ENCODE peak calls at places on chromosomes 6 and 20, in five cellular contexts. M is activated T-cell treated with anti-CD3 and anti-CD28 coated beads for 24 hours, Y is Ammon's horn, N is pulmonary artery endothelial cell, Z is aorta. H is an unnamed sample.
A peak's percentile ranks its signal among the peaks of the same experiment; 100 is the strongest.

GRCh38 chr20:24389686-24390085 is 79.7 kb upstream of the SYNDIG1 start:
- DNase-seq in M (no peak), Y (peak; percentile 81), N (no peak), Z (peak; percentile 72), H (no peak)

GRCh38 chr20:44109951-44110361 is 77.0 kb downstream of the JPH2 start:
- DNase-seq in M (no peak), Y (no peak), N (no peak), Z (no peak), H (no peak)

GRCh38 chr6:113530769-113531168 is 326.4 kb upstream of the MARCKS start:
- DNase-seq in M (no peak), Y (no peak), N (no peak), Z (no peak), H (peak; percentile 8)

GRCh38 chr20:58713801-58714339 is 21.3 kb downstream of the NPEPL1 start:
- DNase-seq in M (no peak), Y (no peak), N (no peak), Z (peak; percentile 45), H (no peak)

GRCh38 chr6:151481752-151482151 is 12.1 kb upstream of the CCDC170 start:
- DNase-seq in M (no peak), Y (no peak), N (no peak), Z (no peak), H (no peak)

GRCh38 chr6:165961236-165961751 is 206.4 kb downstream of the TBXT start:
- DNase-seq in M (no peak), Y (no peak), N (no peak), Z (no peak), H (no peak)

GRCh38 chr6:7784706-7785105 is 58.8 kb downstream of the BMP6 start:
- DNase-seq in M (no peak), Y (no peak), N (no peak), Z (no peak), H (no peak)

GRCh38 chr20:48725589-48725991 is 102.2 kb downstream of the PREX1 start:
- DNase-seq in M (no peak), Y (no peak), N (peak; percentile 19), Z (no peak), H (no peak)

GRCh38 chr6:96898241-96898851 is 655 bp upstream of the NDUFAF4 start:
- DNase-seq in M (no peak), Y (no peak), N (no peak), Z (no peak), H (no peak)

GRCh38 chr20:37295001-37295400 is 5.5 kb downstream of the MANBAL start:
- DNase-seq in M (no peak), Y (no peak), N (peak; percentile 58), Z (no peak), H (peak; percentile 92)

GRCh38 chr6:13328076-13328874 is at the start of gene TBC1D7:
- DNase-seq in M (peak; percentile 90), Y (peak; percentile 93), N (peak; percentile 68), Z (peak; percentile 96), H (peak; percentile 92)

GRCh38 chr6:939526-940252 is 246.8 kb upstream of the EXOC2 start:
- DNase-seq in M (no peak), Y (no peak), N (no peak), Z (no peak), H (no peak)

GRCh38 chr20:13262701-13263335 is 41.7 kb downstream of the ISM1 start:
- DNase-seq in M (no peak), Y (no peak), N (no peak), Z (no peak), H (peak; percentile 51)

GRCh38 chr20:45405566-45406259 is 2.4 kb upstream of the DBNDD2 start:
- DNase-seq in M (no peak), Y (no peak), N (no peak), Z (peak; percentile 66), H (no peak)

GRCh38 chr20:54525906-54526596 is 50.7 kb downstream of the DOK5 start:
- DNase-seq in M (no peak), Y (peak; percentile 15), N (no peak), Z (no peak), H (no peak)

GRCh38 chr6:33123732-33124524 is 48.1 kb downstream of the HLA-DPB1 start:
- DNase-seq in M (no peak), Y (peak; percentile 25), N (no peak), Z (no peak), H (peak; percentile 48)

GRCh38 chr20:36792422-36792821 is 18.9 kb upstream of the DSN1 start:
- DNase-seq in M (no peak), Y (peak; percentile 78), N (peak; percentile 55), Z (peak; percentile 73), H (no peak)

GRCh38 chr6:168886964-168887363 is 366.7 kb downstream of the THBS2 start:
- DNase-seq in M (no peak), Y (no peak), N (no peak), Z (no peak), H (no peak)

H was measured in LoVo.